ENCODE peak calls at places on chromosomes 6 and 20, in eight cellular contexts. V is cardiac muscle cell, B is H7, R is tibial artery, F is prostate gland, Q is neural progenitor cell, P is right cardiac atrium, D is hepatocyte. T is an unnamed sample. For H3K27me3, the result is how much of the 10 kb centered on the place peaks cover.

GRCh38 chr6:92023410-92023940 is 1395.9 kb downstream of the EPHA7 start:
- DNase-seq in V (no peak), B (no peak), R (no peak), F (no peak), Q (no peak), P (no peak), D (no peak), T (no peak)

GRCh38 chr6:168288781-168289570 is 30.6 kb downstream of the DACT2 start:
- DNase-seq in V (no peak), B (no peak), R (no peak), F (no peak), Q (no peak), P (no peak), D (no peak), T (peak)

GRCh38 chr6:163165922-163166321 is 248.6 kb upstream of the QKI start:
- DNase-seq in V (no peak), B (no peak), R (no peak), F (no peak), Q (no peak), P (peak), D (no peak), T (no peak)

GRCh38 chr6:12363651-12364381 is 73.7 kb downstream of the EDN1 start:
- DNase-seq in V (no peak), B (no peak), R (no peak), F (no peak), Q (no peak), P (no peak), D (peak), T (no peak)

GRCh38 chr6:168746013-168746412 is 305.0 kb downstream of the SMOC2 start:
- DNase-seq in V (no peak), B (no peak), R (no peak), F (no peak), Q (no peak), P (no peak), D (no peak), T (no peak)

GRCh38 chr6:84260926-84261325 is 33.5 kb upstream of the CEP162 start:
- DNase-seq in V (no peak), B (no peak), R (no peak), F (no peak), Q (no peak), P (no peak), D (no peak), T (no peak)

GRCh38 chr6:7697820-7698623 is 27.9 kb upstream of the BMP6 start:
- DNase-seq in V (no peak), B (no peak), R (peak), F (no peak), Q (no peak), P (no peak), D (peak), T (no peak)

GRCh38 chr20:62080249-62080993 is 14.7 kb upstream of the TAF4 start:
- DNase-seq in V (no peak), B (no peak), R (no peak), F (no peak), Q (no peak), P (no peak), D (no peak), T (no peak)

GRCh38 chr20:8860011-8860495 is 208.8 kb upstream of the PLCB4 start:
- DNase-seq in V (no peak), B (no peak), R (no peak), F (no peak), Q (no peak), P (no peak), D (no peak), T (no peak)

GRCh38 chr6:2554651-2555050 is 196.1 kb downstream of the MYLK4 start:
- DNase-seq in V (no peak), B (no peak), R (no peak), F (no peak), Q (no peak), P (no peak), D (no peak), T (no peak)

GRCh38 chr6:155561262-155561970 is 105.8 kb upstream of the NOX3 start:
- DNase-seq in V (no peak), B (no peak), R (no peak), F (no peak), Q (no peak), P (no peak), D (peak), T (no peak)

GRCh38 chr20:41619360-41620115 is 1.4 kb upstream of the CHD6 start:
- DNase-seq in V (no peak), B (peak), R (no peak), F (no peak), Q (no peak), P (peak), D (no peak), T (peak)

GRCh38 chr6:87698618-87699017 is 3.4 kb downstream of the AKIRIN2 start:
- DNase-seq in V (no peak), B (no peak), R (no peak), F (no peak), Q (peak), P (no peak), D (no peak), T (no peak)

GRCh38 chr6:31228484-31228883 is 43.4 kb downstream of the HLA-C start:
- DNase-seq in V (no peak), B (no peak), R (no peak), F (no peak), Q (no peak), P (no peak), D (no peak), T (no peak)

GRCh38 chr6:138272543-138273305 is 54.4 kb upstream of the PBOV1 start:
- DNase-seq in V (no peak), B (no peak), R (no peak), F (no peak), Q (no peak), P (no peak), D (no peak), T (no peak)

GRCh38 chr6:32854376-32855178 is 585 bp downstream of the PSMB9 start:
- DNase-seq in V (no peak), B (peak), R (peak), F (peak), Q (no peak), P (peak), D (peak), T (no peak)

GRCh38 chr6:7216941-7217621 is 95.9 kb downstream of the SSR1 start:
- DNase-seq in V (peak), B (peak), R (no peak), F (no peak), Q (peak), P (peak), D (no peak), T (peak)

GRCh38 chr6:105981002-105981887 is 104.9 kb upstream of the PRDM1 start:
- DNase-seq in V (peak), B (peak), R (no peak), F (no peak), Q (peak), P (peak), D (no peak), T (peak)

GRCh38 chr20:62550087-62550565 is 74.3 kb upstream of the GATA5 start:
- DNase-seq in V (peak), B (no peak), R (peak), F (no peak), Q (peak), P (peak), D (no peak), T (peak)

GRCh38 chr6:138115877-138116660 is 8.8 kb upstream of the PERP start:
- DNase-seq in V (peak), B (no peak), R (peak), F (peak), Q (peak), P (peak), D (peak), T (peak)

GRCh38 chr6:45364466-45364865 is 13.3 kb downstream of the SUPT3H start:
- DNase-seq in V (no peak), B (no peak), R (no peak), F (no peak), Q (no peak), P (no peak), D (no peak), T (no peak)

DNA sequence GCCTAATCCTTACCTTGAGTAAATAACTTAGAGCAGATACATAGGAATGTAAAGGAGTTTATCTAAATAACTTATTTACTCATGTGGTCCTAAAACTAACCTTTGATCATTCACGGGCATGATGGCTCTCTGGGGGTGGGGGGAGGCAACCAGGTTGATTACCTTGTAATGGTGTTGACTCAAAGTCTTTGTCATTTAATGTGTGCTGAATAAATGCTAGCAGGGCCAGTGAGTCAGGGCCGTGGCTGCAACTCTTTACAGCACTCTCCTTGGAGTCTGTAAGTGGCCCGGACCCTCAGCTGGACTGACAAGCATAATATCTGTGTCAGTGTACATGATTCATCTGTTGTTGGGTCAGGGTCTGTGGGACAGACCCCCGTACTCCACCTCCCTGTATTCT is 203.0 kb downstream of the EPM2A start:
- DNase-seq in V (no peak), B (no peak), R (no peak), F (no peak), Q (no peak), P (no peak), D (peak), T (peak)
- H3K27me3 ChIP-seq in V (under half), B (half or more), R (under half), F (under half), Q (under half), P (under half), D (under half), T (under half)

GRCh38 chr6:50711686-50712085 is 1.6 kb upstream of the TFAP2D start:
- DNase-seq in V (no peak), B (no peak), R (no peak), F (no peak), Q (no peak), P (no peak), D (no peak), T (no peak)

GRCh38 chr6:50708664-50709365 is 4.5 kb upstream of the TFAP2D start:
- DNase-seq in V (no peak), B (no peak), R (no peak), F (no peak), Q (no peak), P (no peak), D (no peak), T (no peak)

GRCh38 chr6:50707652-50708325 is 5.5 kb upstream of the TFAP2D start:
- DNase-seq in V (no peak), B (peak), R (no peak), F (no peak), Q (peak), P (peak), D (no peak), T (peak)

GRCh38 chr6:50707191-50707590 is 6.1 kb upstream of the TFAP2D start:
- DNase-seq in V (no peak), B (peak), R (no peak), F (no peak), Q (no peak), P (no peak), D (no peak), T (no peak)

GRCh38 chr6:50709366-50709734 is 4.0 kb upstream of the TFAP2D start:
- DNase-seq in V (no peak), B (no peak), R (no peak), F (no peak), Q (peak), P (no peak), D (no peak), T (no peak)
- H3K27me3 ChIP-seq in V (half or more), B (half or more), R (under half), F (under half), Q (half or more), P (under half), D (half or more), T (half or more)

DNA sequence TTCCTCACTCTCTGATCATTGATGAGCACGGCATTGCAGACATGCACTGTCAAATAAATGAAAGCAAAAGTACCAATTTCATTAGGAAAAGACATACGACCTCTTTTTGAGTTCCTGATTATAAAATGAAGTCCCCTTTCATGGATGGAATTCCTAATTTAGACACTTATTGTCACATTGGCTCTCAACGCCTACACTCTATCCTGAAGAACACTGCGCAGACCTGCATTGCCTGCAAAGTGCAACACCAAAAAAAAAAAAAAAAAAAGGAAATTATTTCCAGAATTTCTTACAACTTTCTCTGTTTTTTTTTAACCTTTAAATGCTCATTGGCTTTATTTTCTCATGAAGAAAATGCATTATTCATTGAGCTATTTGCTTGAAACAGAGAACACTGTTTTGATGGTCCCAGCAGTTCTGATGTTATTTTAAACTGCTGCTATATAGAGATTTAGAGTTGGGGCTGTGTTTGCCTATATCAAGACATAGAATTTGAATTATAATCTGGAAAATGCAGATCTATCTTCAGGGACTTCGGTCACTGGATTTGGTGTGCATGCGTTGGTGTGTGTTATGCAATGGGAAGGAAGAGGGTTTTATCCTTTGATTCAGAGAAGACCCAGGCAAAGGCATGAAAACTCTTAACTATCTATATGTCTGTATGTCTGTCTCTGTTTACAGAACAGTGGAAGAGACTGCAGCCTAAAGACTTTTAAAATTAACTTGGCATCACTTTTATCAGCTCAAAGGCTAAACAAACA is 1.8 kb downstream of the ADGRB3 start:
- DNase-seq in V (no peak), B (no peak), R (no peak), F (no peak), Q (no peak), P (no peak), D (no peak), T (no peak)
- H3K27me3 ChIP-seq in V (half or more), B (under half), R (under half), F (under half), Q (half or more), P (under half), D (half or more), T (half or more)

DNA sequence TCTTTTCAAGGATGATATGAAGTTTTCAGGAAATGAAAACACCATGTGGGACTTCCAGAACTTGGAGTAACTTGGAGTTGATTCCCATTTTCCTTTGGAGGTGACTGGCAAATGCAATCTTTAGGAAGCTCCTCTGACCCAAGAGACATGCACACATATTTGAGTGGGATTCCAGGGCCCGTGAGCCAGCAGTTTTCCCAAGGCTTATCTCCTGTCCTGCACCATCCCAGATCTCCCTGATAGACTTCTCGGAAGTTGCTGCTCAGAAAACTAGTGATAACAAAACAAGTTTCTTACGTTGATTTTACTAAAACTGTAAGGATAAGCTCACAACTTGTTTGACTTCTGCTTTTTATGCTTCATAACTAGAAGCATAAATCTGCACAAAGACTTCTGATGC is 25.6 kb downstream of the SLC35F1 start:
- DNase-seq in V (no peak), B (no peak), R (no peak), F (no peak), Q (no peak), P (no peak), D (no peak), T (no peak)
- H3K27me3 ChIP-seq in V (under half), B (under half), R (under half), F (under half), Q (under half), P (under half), D (under half), T (under half)